ENCODE peak calls at places on chromosomes 13 and 19, in nine cellular contexts. C, E, Z, L, Y, U, G, I and M are unnamed samples.

GRCh38 chr19:30649934-30650614 is 277.9 kb downstream of the ZNF536 start:
- DNase-seq in C (peak; percentile 69), E (peak; percentile 42), Z (peak; percentile 71), L (no peak), Y (peak; percentile 63), U (no peak), G (peak; percentile 47), I (no peak), M (peak; percentile 44)

GRCh38 chr13:79246575-79246949 is 159.5 kb downstream of the RBM26 start:
- DNase-seq in C (no peak), E (no peak), Z (no peak), L (no peak), Y (no peak), U (no peak), G (peak; percentile 26), I (no peak), M (no peak)

GRCh38 chr13:101115762-101116161 is 300.5 kb downstream of the NALCN start:
- DNase-seq in C (no peak), E (peak; percentile 13), Z (no peak), L (no peak), Y (no peak), U (no peak), G (no peak), I (no peak), M (no peak)

GRCh38 chr19:33788676-33789075 is 8.0 kb upstream of the KCTD15 start:
- DNase-seq in C (no peak), E (no peak), Z (no peak), L (no peak), Y (no peak), U (no peak), G (no peak), I (no peak), M (no peak)

GRCh38 chr13:40490086-40490723 is 176.2 kb downstream of the FOXO1 start:
- DNase-seq in C (peak; percentile 49), E (no peak), Z (no peak), L (no peak), Y (no peak), U (no peak), G (no peak), I (no peak), M (no peak)

GRCh38 chr19:28586501-28586900 is 626.5 kb downstream of the UQCRFS1 start:
- DNase-seq in C (no peak), E (no peak), Z (no peak), L (no peak), Y (no peak), U (no peak), G (no peak), I (no peak), M (no peak)

GRCh38 chr19:18253716-18254115 is 20.5 kb downstream of the IQCN start:
- DNase-seq in C (no peak), E (no peak), Z (no peak), L (peak; percentile 68), Y (no peak), U (no peak), G (no peak), I (no peak), M (no peak)

GRCh38 chr13:49869514-49869913 is 66.6 kb downstream of the SPRYD7 start:
- DNase-seq in C (peak; percentile 22), E (peak; percentile 16), Z (peak; percentile 83), L (no peak), Y (peak; percentile 52), U (no peak), G (no peak), I (no peak), M (no peak)

GRCh38 chr19:1252818-1253513 is 4.6 kb downstream of the MIDN start:
- DNase-seq in C (peak; percentile 88), E (peak; percentile 97), Z (peak; percentile 65), L (peak; percentile 93), Y (peak; percentile 99), U (peak; percentile 95), G (no peak), I (peak; percentile 88), M (no peak)

GRCh38 chr13:31896427-31896826 is 135.1 kb upstream of the FRY start:
- DNase-seq in C (no peak), E (peak; percentile 59), Z (no peak), L (no peak), Y (peak; percentile 76), U (no peak), G (peak; percentile 34), I (no peak), M (no peak)

GRCh38 chr13:76936736-76937135 is 11.6 kb upstream of the ACOD1 start:
- DNase-seq in C (no peak), E (no peak), Z (no peak), L (no peak), Y (no peak), U (no peak), G (no peak), I (no peak), M (no peak)

GRCh38 chr19:920051-920857 is 3.1 kb downstream of the KISS1R start:
- DNase-seq in C (peak; percentile 68), E (no peak), Z (peak; percentile 75), L (peak; percentile 77), Y (peak; percentile 53), U (no peak), G (peak; percentile 10), I (no peak), M (peak; percentile 57)

GRCh38 chr13:33174491-33174890 is 111.1 kb downstream of the STARD13 start:
- DNase-seq in C (no peak), E (no peak), Z (no peak), L (no peak), Y (no peak), U (no peak), G (no peak), I (no peak), M (no peak)

GRCh38 chr13:28273919-28274318 is 135.6 kb downstream of the PAN3 start:
- DNase-seq in C (no peak), E (no peak), Z (peak; percentile 64), L (no peak), Y (peak; percentile 3), U (no peak), G (no peak), I (no peak), M (no peak)

GRCh38 chr13:67355791-67356190 is 125.7 kb upstream of the PCDH9 start:
- DNase-seq in C (no peak), E (no peak), Z (no peak), L (no peak), Y (no peak), U (no peak), G (no peak), I (no peak), M (no peak)

GRCh38 chr13:51148223-51148951 is 37.3 kb upstream of the C13orf42 start:
- DNase-seq in C (no peak), E (no peak), Z (peak; percentile 99), L (no peak), Y (peak; percentile 5), U (no peak), G (no peak), I (no peak), M (peak; percentile 25)

DNA sequence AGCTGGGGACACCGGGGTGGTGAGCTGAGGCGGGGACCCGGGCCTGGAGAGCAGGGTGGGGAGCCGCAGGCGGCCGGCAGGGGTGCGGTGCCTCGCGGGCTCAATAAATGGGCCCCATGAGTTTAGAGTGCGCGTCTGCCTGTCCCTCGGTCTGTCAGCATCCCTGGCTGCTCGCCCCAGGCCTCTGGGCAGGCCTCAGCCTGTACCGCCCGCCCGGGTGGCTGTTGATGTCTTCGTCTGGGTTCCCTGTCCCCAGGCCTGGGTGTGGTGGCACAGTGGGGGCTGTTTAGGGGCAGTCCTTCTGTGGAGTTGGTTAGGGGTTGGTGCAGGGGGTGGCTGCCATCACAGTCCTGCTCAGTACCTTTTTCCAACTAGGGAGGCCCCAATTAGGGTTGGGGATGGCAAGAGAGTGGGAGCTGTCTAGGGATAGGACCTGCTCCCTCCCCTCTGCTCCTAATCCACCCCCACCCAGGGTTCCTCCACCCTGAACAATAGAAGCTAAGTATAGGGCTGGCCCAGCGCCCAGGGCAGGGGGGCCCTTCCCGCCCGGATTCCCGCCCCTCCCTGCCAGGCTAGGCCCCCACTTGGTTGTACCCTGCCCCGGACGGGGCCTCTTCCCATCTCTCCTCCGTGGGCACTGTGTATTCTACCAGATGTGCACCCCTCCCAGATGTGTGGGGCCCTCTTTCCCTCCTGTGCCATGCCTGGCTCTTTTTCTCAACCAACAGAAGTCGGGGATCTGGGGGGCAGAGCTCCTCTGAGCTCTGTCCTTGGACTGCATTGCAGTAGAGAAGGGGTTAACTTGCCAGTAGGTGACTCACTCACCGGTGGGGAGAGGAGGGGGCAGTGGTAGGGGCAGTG is 12.4 kb downstream of the CIC start:
- DNase-seq in C (peak; percentile 44), E (no peak), Z (peak; percentile 83), L (no peak), Y (peak; percentile 56), U (peak; percentile 75), G (no peak), I (peak; percentile 61), M (no peak)
- TF ChIP-seq CTCF in C (no peak), E (no peak), Z (no peak), L (no peak), Y (no peak), U (no peak), G (no peak), I (no peak), M (no peak)

GRCh38 chr13:35729926-35730627 is 253.6 kb upstream of the MAB21L1 start:
- DNase-seq in C (peak; percentile 15), E (no peak), Z (no peak), L (no peak), Y (no peak), U (no peak), G (peak; percentile 42), I (no peak), M (no peak)
- TF ChIP-seq CTCF in C (no peak), E (no peak), Z (no peak), L (no peak), Y (no peak), U (no peak), G (no peak), I (no peak), M (no peak)

GRCh38 chr13:106535552-106536243 is at the start of gene EFNB2:
- DNase-seq in C (peak; percentile 93), E (peak; percentile 96), Z (peak; percentile 95), L (peak; percentile 84), Y (peak; percentile 96), U (peak; percentile 90), G (peak; percentile 95), I (peak; percentile 69), M (peak; percentile 91)
- TF ChIP-seq CTCF in C (no peak), E (no peak), Z (no peak), L (no peak), Y (no peak), U (no peak), G (peak; percentile 5), I (no peak), M (no peak)

GRCh38 chr13:112894673-112895481 is 74.1 kb upstream of the MCF2L start:
- DNase-seq in C (peak; percentile 38), E (no peak), Z (peak; percentile 87), L (no peak), Y (no peak), U (no peak), G (no peak), I (no peak), M (peak; percentile 54)

GRCh38 chr13:112894423-112894672 is 74.7 kb upstream of the MCF2L start:
- DNase-seq in C (no peak), E (no peak), Z (no peak), L (no peak), Y (no peak), U (no peak), G (no peak), I (no peak), M (no peak)

GRCh38 chr13:112893570-112894422 is 75.2 kb upstream of the MCF2L start:
- DNase-seq in C (peak; percentile 80), E (no peak), Z (peak; percentile 93), L (peak; percentile 62), Y (peak; percentile 11), U (no peak), G (peak; percentile 59), I (no peak), M (peak; percentile 79)

GRCh38 chr13:112891477-112892401 is 77.3 kb upstream of the MCF2L start:
- DNase-seq in C (peak; percentile 42), E (no peak), Z (peak; percentile 75), L (no peak), Y (no peak), U (no peak), G (no peak), I (no peak), M (no peak)

GRCh38 chr13:112892759-112893569 is 76.0 kb upstream of the MCF2L start:
- DNase-seq in C (peak; percentile 74), E (no peak), Z (peak; percentile 81), L (no peak), Y (no peak), U (no peak), G (no peak), I (no peak), M (peak; percentile 38)
- TF ChIP-seq CTCF in C (no peak), E (no peak), Z (no peak), L (no peak), Y (no peak), U (no peak), G (no peak), I (no peak), M (no peak)